ENCODE peak calls at places on chromosomes 3 and 15, in six cellular contexts. Q, X, C, I, O and Y are unnamed samples.

GRCh38 chr3:14431556-14431927 is 29.1 kb downstream of the SLC6A6 start:
- DNase-seq in X (no peak), C (no peak), O (no peak), Q (no peak), I (no peak), Y (no peak)

GRCh38 chr3:113495035-113495434 is 19.9 kb downstream of the SPICE1 start:
- DNase-seq in C (peak), I (no peak), O (peak), X (peak), Q (peak), Y (no peak)

GRCh38 chr15:84949043-84949442 is 32.6 kb upstream of the PDE8A start:
- DNase-seq in I (no peak), C (no peak), Q (no peak), X (peak), O (peak), Y (no peak)

GRCh38 chr3:75396316-75396802 is 267.8 kb upstream of the FRG2C start:
- DNase-seq in Q (no peak), C (no peak), O (no peak), I (no peak), X (no peak), Y (no peak)

GRCh38 chr15:52523192-52523591 is 5.5 kb downstream of the MYO5A start:
- DNase-seq in O (peak), C (no peak), Q (peak), X (peak), I (no peak), Y (peak)

GRCh38 chr3:184748219-184749135 is 36.6 kb upstream of the MAGEF1 start:
- DNase-seq in I (no peak), Q (peak), C (peak), X (no peak), O (no peak), Y (no peak)

GRCh38 chr3:10946526-10946925 is 46.0 kb upstream of the SLC6A1 start:
- DNase-seq in Q (no peak), X (no peak), C (no peak), O (no peak), I (no peak), Y (no peak)

GRCh38 chr3:178072931-178073330 is 463.3 kb upstream of the KCNMB2 start:
- DNase-seq in X (no peak), O (no peak), C (no peak), I (no peak), Q (peak), Y (no peak)

GRCh38 chr3:171874251-171874679 is 31.1 kb downstream of the TMEM212 start:
- DNase-seq in I (no peak), X (peak), O (peak), Q (peak), C (no peak), Y (peak)

GRCh38 chr15:59443341-59444081 is 5.5 kb downstream of the FAM81A start:
- DNase-seq in C (no peak), I (no peak), O (no peak), Q (no peak), X (no peak), Y (no peak)

GRCh38 chr3:14138109-14138877 is 13.4 kb downstream of the TMEM43 start:
- DNase-seq in C (no peak), X (no peak), Q (no peak), I (no peak), O (no peak), Y (no peak)

GRCh38 chr3:129305592-129306091 is 27.0 kb downstream of the HMCES start:
- DNase-seq in O (peak), Q (peak), I (no peak), C (peak), X (peak), Y (peak)

GRCh38 chr3:193665370-193665989 is 72.5 kb downstream of the OPA1 start:
- DNase-seq in Q (peak), C (no peak), O (no peak), I (no peak), X (peak), Y (no peak)

GRCh38 chr3:13145131-13145825 is 72.0 kb upstream of the IQSEC1 start:
- DNase-seq in I (no peak), O (no peak), Q (no peak), X (no peak), C (no peak), Y (no peak)

GRCh38 chr3:146065573-146066006 is 95.4 kb downstream of the PLOD2 start:
- DNase-seq in I (no peak), X (peak), Q (peak), C (peak), O (peak), Y (no peak)

GRCh38 chr15:70856884-70857546 is 3.1 kb upstream of the LARP6 start:
- DNase-seq in Q (peak), O (peak), C (no peak), I (no peak), X (peak), Y (peak)